ENCODE peak calls at places on chromosomes 16 and 17, in eight cellular contexts. O is activated CD8-positive, alpha-beta T cell treated with anti-CD3 and anti-CD28 coated beads, Interleukin-2, amount 10 ng/mL, durations not matched to agents 7 days and 5 days; N is testis; Z is GM03348; M is Panc1; Y is posterior vena cava; Q is body of pancreas; S is WTC11. R is an unnamed sample.

GRCh38 chr16:4617880-4618279 is 3.2 kb upstream of the UBALD1 start:
- DNase-seq in O (no peak), N (no peak), Z (no peak), M (no peak), Y (no peak), Q (no peak), S (no peak), R (no peak)

GRCh38 chr16:79598341-79599181 is 2.0 kb downstream of the MAF start:
- DNase-seq in O (peak; percentile 50), N (peak; percentile 50), Z (peak; percentile 18), M (no peak), Y (peak; percentile 91), Q (peak; percentile 75), S (peak; percentile 60), R (no peak)

GRCh38 chr16:399278-400019 is 2.2 kb upstream of the DECR2 start:
- DNase-seq in O (no peak), N (no peak), Z (no peak), M (no peak), Y (no peak), Q (no peak), S (no peak), R (no peak)

GRCh38 chr17:8946476-8946875 is 19.0 kb downstream of the PIK3R5 start:
- DNase-seq in O (no peak), N (no peak), Z (no peak), M (no peak), Y (no peak), Q (no peak), S (no peak), R (no peak)

GRCh38 chr17:58741121-58741625 is 14.5 kb upstream of the PPM1E start:
- DNase-seq in O (no peak), N (no peak), Z (no peak), M (no peak), Y (no peak), Q (no peak), S (no peak), R (no peak)

GRCh38 chr17:60065867-60066266 is 12.9 kb downstream of the HEATR6 start:
- DNase-seq in O (no peak), N (no peak), Z (no peak), M (no peak), Y (no peak), Q (no peak), S (no peak), R (no peak)

GRCh38 chr16:84088695-84089395 is 27.9 kb downstream of the MBTPS1 start:
- DNase-seq in O (peak; percentile 74), N (no peak), Z (no peak), M (no peak), Y (no peak), Q (peak; percentile 21), S (no peak), R (peak; percentile 66)

GRCh38 chr16:48279199-48279598 is 31.9 kb upstream of the ABCC11 start:
- DNase-seq in O (no peak), N (no peak), Z (no peak), M (no peak), Y (no peak), Q (no peak), S (no peak), R (no peak)

GRCh38 chr17:9431620-9432019 is 144.0 kb downstream of the STX8 start:
- DNase-seq in O (no peak), N (peak; percentile 54), Z (no peak), M (no peak), Y (no peak), Q (no peak), S (no peak), R (no peak)

GRCh38 chr17:41456206-41456605 is 11.0 kb downstream of the KRT32 start:
- DNase-seq in O (no peak), N (no peak), Z (no peak), M (no peak), Y (no peak), Q (no peak), S (peak; percentile 35), R (no peak)

GRCh38 chr17:13544755-13545154 is 57.0 kb downstream of the HS3ST3A1 start:
- DNase-seq in O (no peak), N (no peak), Z (no peak), M (no peak), Y (no peak), Q (no peak), S (no peak), R (no peak)

GRCh38 chr16:16096161-16096857 is 127.0 kb downstream of the ABCC6 start:
- DNase-seq in O (no peak), N (peak; percentile 78), Z (peak; percentile 68), M (no peak), Y (no peak), Q (peak; percentile 43), S (no peak), R (no peak)

GRCh38 chr17:58492238-58493121 is 4.3 kb upstream of the HSF5 start:
- DNase-seq in O (no peak), N (no peak), Z (no peak), M (no peak), Y (no peak), Q (no peak), S (no peak), R (no peak)

GRCh38 chr17:76997981-76998531 is 129.9 kb downstream of the MGAT5B start:
- DNase-seq in O (peak; percentile 82), N (no peak), Z (no peak), M (no peak), Y (peak; percentile 70), Q (peak; percentile 3), S (no peak), R (no peak)

GRCh38 chr17:1744551-1745512 is 2.2 kb downstream of the SERPINF2 start:
- DNase-seq in O (no peak), N (no peak), Z (no peak), M (no peak), Y (peak; percentile 76), Q (no peak), S (no peak), R (no peak)

GRCh38 chr17:78237403-78238012 is 6.1 kb downstream of the TMEM235 start:
- DNase-seq in O (no peak), N (peak; percentile 59), Z (no peak), M (no peak), Y (no peak), Q (no peak), S (no peak), R (no peak)

GRCh38 chr16:47016700-47017133 is 43.2 kb upstream of the DNAJA2 start:
- DNase-seq in O (peak; percentile 52), N (no peak), Z (no peak), M (no peak), Y (peak; percentile 38), Q (peak; percentile 21), S (no peak), R (peak; percentile 41)

GRCh38 chr16:46898006-46898405 is 13.8 kb downstream of the GPT2 start:
- DNase-seq in O (no peak), N (no peak), Z (no peak), M (no peak), Y (no peak), Q (no peak), S (no peak), R (no peak)

GRCh38 chr16:57971848-57972247 is 920 bp upstream of the CNGB1 start:
- DNase-seq in O (no peak), N (no peak), Z (no peak), M (no peak), Y (no peak), Q (no peak), S (no peak), R (no peak)

GRCh38 chr17:44241104-44241503 is 21.6 kb upstream of the UBTF start:
- DNase-seq in O (no peak), N (no peak), Z (no peak), M (no peak), Y (no peak), Q (peak; percentile 10), S (no peak), R (peak; percentile 58)

GRCh38 chr16:88058817-88059216 is 107.6 kb downstream of the BANP start:
- DNase-seq in O (no peak), N (no peak), Z (no peak), M (no peak), Y (peak; percentile 36), Q (no peak), S (no peak), R (no peak)

GRCh38 chr17:4587195-4587594 is 2.9 kb downstream of the SMTNL2 start:
- DNase-seq in O (no peak), N (no peak), Z (no peak), M (no peak), Y (no peak), Q (no peak), S (no peak), R (no peak)

GRCh38 chr17:4340914-4341615 is 25.4 kb downstream of the UBE2G1 start:
- DNase-seq in O (no peak), N (no peak), Z (peak; percentile 58), M (no peak), Y (no peak), Q (no peak), S (no peak), R (no peak)

GRCh38 chr16:2985893-2986355 is 5.7 kb upstream of the PKMYT1 start:
- DNase-seq in O (no peak), N (no peak), Z (no peak), M (no peak), Y (no peak), Q (peak; percentile 91), S (no peak), R (no peak)

GRCh38 chr17:45101546-45101882 is 30.8 kb downstream of the PLCD3 start:
- DNase-seq in O (no peak), N (no peak), Z (no peak), M (no peak), Y (no peak), Q (no peak), S (no peak), R (no peak)

GRCh38 chr16:48194828-48195566 is 39.2 kb upstream of the ABCC12 start:
- DNase-seq in O (no peak), N (no peak), Z (no peak), M (no peak), Y (peak; percentile 55), Q (peak; percentile 29), S (no peak), R (peak; percentile 8)

GRCh38 chr17:19410101-19410500 is 931 bp upstream of the RNF112 start:
- DNase-seq in O (no peak), N (no peak), Z (no peak), M (no peak), Y (no peak), Q (no peak), S (no peak), R (no peak)